ENCODE peak calls at places on chromosomes 6 and 20, in ten cellular contexts. W, L, P, Y, F, I, D, U, Z and T are unnamed samples. For H3K4me1, the result is how much of the 10 kb centered on the place peaks cover.

GRCh38 chr20:4813076-4813838 is 91.5 kb downstream of the PRND start:
- DNase-seq in W (no peak), L (peak), P (no peak), Y (peak), F (peak), I (peak), D (no peak), U (no peak), Z (peak), T (no peak)

GRCh38 chr6:109050012-109050411 is 44.6 kb downstream of the SESN1 start:
- DNase-seq in W (no peak), L (no peak), P (no peak), Y (no peak), F (no peak), I (no peak), D (no peak), U (no peak), Z (no peak), T (no peak)

GRCh38 chr6:28586273-28586672 is 60.6 kb downstream of the GPX5 start:
- DNase-seq in W (peak), L (no peak), P (no peak), Y (no peak), F (no peak), I (no peak), D (no peak), U (no peak), Z (no peak), T (no peak)

GRCh38 chr20:63314566-63315239 is 21.7 kb downstream of the COL20A1 start:
- DNase-seq in W (no peak), L (no peak), P (no peak), Y (peak), F (peak), I (no peak), D (no peak), U (no peak), Z (no peak), T (no peak)

GRCh38 chr20:61898405-61898804 is 167.3 kb downstream of the TAF4 start:
- DNase-seq in W (no peak), L (no peak), P (no peak), Y (no peak), F (peak), I (no peak), D (no peak), U (no peak), Z (no peak), T (no peak)

GRCh38 chr20:46051556-46052323 is 22.7 kb downstream of the SLC12A5 start:
- DNase-seq in W (no peak), L (no peak), P (no peak), Y (no peak), F (no peak), I (no peak), D (no peak), U (peak), Z (no peak), T (peak)

GRCh38 chr6:112800916-112801315 is 453.8 kb downstream of the RFPL4B start:
- DNase-seq in W (no peak), L (no peak), P (no peak), Y (no peak), F (no peak), I (no peak), D (no peak), U (no peak), Z (no peak), T (no peak)

GRCh38 chr6:159110013-159110412 is 59.2 kb upstream of the FNDC1 start:
- DNase-seq in W (peak), L (peak), P (peak), Y (no peak), F (no peak), I (no peak), D (no peak), U (peak), Z (no peak), T (peak)

GRCh38 chr20:49758781-49759180 is 45.1 kb upstream of the B4GALT5 start:
- DNase-seq in W (peak), L (no peak), P (no peak), Y (no peak), F (no peak), I (no peak), D (no peak), U (no peak), Z (no peak), T (no peak)

GRCh38 chr6:148401581-148401980 is 58.9 kb downstream of the SASH1 start:
- DNase-seq in W (no peak), L (no peak), P (no peak), Y (no peak), F (no peak), I (no peak), D (no peak), U (no peak), Z (no peak), T (no peak)

GRCh38 chr20:12311102-12311865 is 393.6 kb downstream of the BTBD3 start:
- DNase-seq in W (no peak), L (no peak), P (no peak), Y (no peak), F (no peak), I (no peak), D (no peak), U (no peak), Z (no peak), T (no peak)

GRCh38 chr6:62452586-62452985 is 166.6 kb upstream of the KHDRBS2 start:
- DNase-seq in W (no peak), L (no peak), P (no peak), Y (no peak), F (no peak), I (no peak), D (no peak), U (no peak), Z (no peak), T (no peak)
- TF ChIP-seq CTCF in W (no peak), L (no peak), P (no peak), Y (no peak), F (no peak), I (no peak), D (no peak), U (no peak), Z (no peak), T (no peak)

GRCh38 chr20:25056601-25057233 is 1.2 kb downstream of the ACSS1 start:
- DNase-seq in W (no peak), L (peak), P (no peak), Y (peak), F (no peak), I (no peak), D (no peak), U (no peak), Z (peak), T (no peak)

GRCh38 chr20:25054133-25054820 is 3.7 kb downstream of the ACSS1 start:
- DNase-seq in W (no peak), L (no peak), P (no peak), Y (no peak), F (no peak), I (no peak), D (no peak), U (no peak), Z (no peak), T (no peak)

GRCh38 chr20:25057234-25058050 is 497 bp downstream of the ACSS1 start:
- DNase-seq in W (peak), L (peak), P (peak), Y (peak), F (peak), I (peak), D (peak), U (peak), Z (peak), T (peak)

GRCh38 chr20:25054995-25055629 is 2.8 kb downstream of the ACSS1 start:
- DNase-seq in W (no peak), L (peak), P (no peak), Y (peak), F (no peak), I (no peak), D (no peak), U (peak), Z (no peak), T (no peak)

DNA sequence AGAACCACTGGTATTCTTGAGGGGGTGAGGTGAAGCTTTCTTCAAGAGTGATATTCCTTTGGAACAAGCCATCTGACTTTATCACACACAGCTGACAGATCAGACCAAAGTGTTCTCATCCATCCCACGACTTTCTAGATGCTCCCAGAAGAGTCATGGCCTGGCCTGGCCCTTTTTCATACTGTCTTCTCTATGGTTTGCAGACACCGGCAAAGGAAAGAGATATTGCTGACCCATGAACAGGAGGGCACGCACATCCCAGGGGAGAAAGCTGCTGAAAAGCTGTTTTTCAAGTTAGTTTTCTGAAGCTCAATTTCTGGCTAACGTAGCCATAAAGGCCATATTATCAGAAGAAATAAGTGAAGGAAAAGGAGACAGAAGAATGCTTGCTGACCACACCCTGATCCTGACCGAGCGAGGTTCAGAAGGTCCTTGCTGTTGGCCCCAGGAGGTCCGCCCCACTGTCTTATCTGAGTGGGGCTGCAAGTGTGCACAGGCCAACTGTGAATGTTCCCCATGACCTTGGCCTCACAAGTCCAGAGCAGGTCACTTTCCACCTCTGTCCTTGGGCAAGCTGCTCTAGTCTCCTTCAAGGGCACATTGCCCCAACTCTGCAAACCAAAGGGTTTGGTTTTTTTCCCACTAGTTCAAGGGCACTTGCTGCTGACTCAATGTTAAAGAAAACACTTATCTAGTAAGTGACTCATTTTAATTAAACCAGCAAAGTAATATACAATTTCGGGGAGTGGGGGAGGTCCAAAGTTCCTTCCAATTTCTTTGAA is 2.0 kb downstream of the ACSS1 start:
- DNase-seq in W (no peak), L (peak), P (no peak), Y (no peak), F (no peak), I (peak), D (no peak), U (peak), Z (peak), T (no peak)
- H3K4me1 ChIP-seq in W (under half), L (under half), P (half or more), Y (half or more), F (half or more), I (half or more), D (half or more), U (under half), Z (under half), T (under half)

GRCh38 chr6:33692760-33693158 is 18.7 kb downstream of the UQCC2 start:
- DNase-seq in W (no peak), L (peak), P (peak), Y (peak), F (peak), I (peak), D (no peak), U (peak), Z (no peak), T (no peak)

GRCh38 chr6:33692078-33692759 is 19.3 kb downstream of the UQCC2 start:
- DNase-seq in W (peak), L (peak), P (no peak), Y (peak), F (peak), I (no peak), D (no peak), U (no peak), Z (peak), T (no peak)

GRCh38 chr6:33694401-33694931 is 17.0 kb downstream of the UQCC2 start:
- DNase-seq in W (no peak), L (peak), P (peak), Y (peak), F (peak), I (peak), D (no peak), U (peak), Z (no peak), T (no peak)

GRCh38 chr6:33694977-33695376 is 16.5 kb downstream of the UQCC2 start:
- DNase-seq in W (no peak), L (no peak), P (no peak), Y (peak), F (no peak), I (no peak), D (no peak), U (no peak), Z (no peak), T (no peak)

GRCh38 chr6:33693186-33694158 is 18.0 kb downstream of the UQCC2 start:
- DNase-seq in W (no peak), L (no peak), P (no peak), Y (peak), F (peak), I (no peak), D (no peak), U (no peak), Z (peak), T (no peak)
- H3K4me3 ChIP-seq in W (no peak), L (no peak), P (no peak), Y (no peak), F (no peak), I (no peak), D (no peak), U (no peak), Z (no peak), T (no peak)

GRCh38 chr6:33299237-33299944 is 649 bp upstream of the RGL2 start:
- DNase-seq in W (peak), L (peak), P (peak), Y (peak), F (peak), I (peak), D (peak), U (peak), Z (peak), T (peak)

GRCh38 chr6:33298773-33299236 is at the start of gene RGL2:
- DNase-seq in W (peak), L (peak), P (peak), Y (peak), F (peak), I (peak), D (peak), U (peak), Z (peak), T (peak)

GRCh38 chr6:33297406-33297955 is 1.3 kb downstream of the RGL2 start:
- DNase-seq in W (peak), L (no peak), P (no peak), Y (peak), F (no peak), I (peak), D (no peak), U (no peak), Z (no peak), T (no peak)

GRCh38 chr6:33296797-33297405 is 1.8 kb downstream of the RGL2 start:
- DNase-seq in W (no peak), L (no peak), P (no peak), Y (peak), F (no peak), I (no peak), D (no peak), U (no peak), Z (no peak), T (no peak)

GRCh38 chr6:33297956-33298772 is 578 bp downstream of the RGL2 start:
- DNase-seq in W (peak), L (peak), P (peak), Y (peak), F (peak), I (peak), D (peak), U (peak), Z (peak), T (peak)
- TF ChIP-seq CTCF in W (peak), L (no peak), P (no peak), Y (no peak), F (peak), I (no peak), D (peak), U (no peak), Z (peak), T (peak)

GRCh38 chr6:44143731-44144130 is 14.9 kb upstream of the CAPN11 start:
- DNase-seq in W (no peak), L (no peak), P (no peak), Y (no peak), F (no peak), I (no peak), D (no peak), U (no peak), Z (no peak), T (no peak)
- H3K4me1 ChIP-seq in W (under half), L (under half), P (under half), Y (under half), F (under half), I (under half), D (under half), U (under half), Z (under half), T (under half)

GRCh38 chr20:1267161-1267560 is 1.1 kb downstream of the SNPH start:
- DNase-seq in W (peak), L (no peak), P (no peak), Y (no peak), F (no peak), I (no peak), D (no peak), U (no peak), Z (no peak), T (no peak)
- H3K4me3 ChIP-seq in W (peak), L (peak), P (peak), Y (peak), F (peak), I (no peak), D (peak), U (no peak), Z (no peak), T (no peak)